ENCODE peak calls at places on chromosome 11, in five cellular contexts. M is LoVo; N is activated CD4-positive, alpha-beta T cell treated with anti-CD3 and anti-CD28 coated beads for 24 hours; L is effector memory CD8-positive, alpha-beta T cell; D is AG10803. P is an unnamed sample.

GRCh38 chr11:114340311-114341131 is 44.3 kb downstream of the NNMT start:
- DNase-seq in M (peak; percentile 70), N (peak; percentile 12), L (peak; percentile 29), D (peak; percentile 85), P (peak; percentile 45)

GRCh38 chr11:69825037-69825834 is 6.0 kb upstream of the FGF3 start:
- DNase-seq in M (peak; percentile 85), N (no peak), L (no peak), D (no peak), P (no peak)

GRCh38 chr11:26198697-26199096 is 133.2 kb upstream of the ANO3 start:
- DNase-seq in M (no peak), N (no peak), L (no peak), D (no peak), P (no peak)

GRCh38 chr11:64644348-64645242 is 53.6 kb downstream of the SLC22A12 start:
- DNase-seq in M (no peak), N (no peak), L (no peak), D (no peak), P (no peak)

GRCh38 chr11:7965386-7965785 is at the start of gene NLRP10:
- DNase-seq in M (no peak), N (no peak), L (no peak), D (peak; percentile 89), P (no peak)

GRCh38 chr11:96015911-96016565 is 92.1 kb upstream of the MTMR2 start:
- DNase-seq in M (no peak), N (no peak), L (peak; percentile 22), D (no peak), P (no peak)

GRCh38 chr11:31958086-31958735 is 132.7 kb upstream of the RCN1 start:
- DNase-seq in M (peak; percentile 23), N (peak; percentile 18), L (peak; percentile 47), D (peak; percentile 58), P (peak; percentile 41)

GRCh38 chr11:11400635-11401232 is 47.7 kb upstream of the CSNK2A3 start:
- DNase-seq in M (no peak), N (no peak), L (no peak), D (no peak), P (peak; percentile 12)

GRCh38 chr11:84899740-84900139 is 727.4 kb downstream of the DLG2 start:
- DNase-seq in M (no peak), N (no peak), L (no peak), D (no peak), P (no peak)

GRCh38 chr11:68993546-68993945 is 12.8 kb upstream of the MRGPRD start:
- DNase-seq in M (no peak), N (no peak), L (no peak), D (no peak), P (no peak)

GRCh38 chr11:93541884-93542752 is 1.1 kb downstream of the SMCO4 start:
- DNase-seq in M (peak; percentile 39), N (no peak), L (peak; percentile 4), D (peak; percentile 41), P (peak; percentile 28)

GRCh38 chr11:118002010-118002540 is 15.9 kb downstream of the IL10RA start:
- DNase-seq in M (no peak), N (no peak), L (no peak), D (no peak), P (no peak)

GRCh38 chr11:57480409-57481137 is 20.2 kb downstream of the RTN4RL2 start:
- DNase-seq in M (no peak), N (peak; percentile 58), L (peak; percentile 76), D (no peak), P (peak; percentile 53)

GRCh38 chr11:59197990-59198389 is 14.7 kb downstream of the MPEG1 start:
- DNase-seq in M (no peak), N (no peak), L (no peak), D (peak; percentile 69), P (no peak)

P was measured in NCI-H146.